ENCODE peak calls at places on chromosomes 11 and 22, in four cellular contexts. One of them, this sample, is unnamed.

GRCh38 chr11:73759520-73760065 is 1.3 kb downstream of the RAB6A start:
- DNase-seq in erythroblast: peak; percentile 52
- DNase-seq in NCI-H345: no peak
- DNase-seq in IMR-90: peak; percentile 23
- DNase-seq in this sample: peak; percentile 46

GRCh38 chr11:117807482-117808272 is 10.7 kb upstream of the DSCAML1 start:
- DNase-seq in erythroblast: peak; percentile 75
- DNase-seq in NCI-H345: peak; percentile 71
- DNase-seq in IMR-90: peak; percentile 51
- DNase-seq in this sample: peak; percentile 75

GRCh38 chr11:106241601-106242257 is 164.3 kb downstream of the AASDHPPT start:
- DNase-seq in erythroblast: no peak
- DNase-seq in NCI-H345: no peak
- DNase-seq in IMR-90: no peak
- DNase-seq in this sample: no peak

GRCh38 chr11:65414776-65415498 is 7.7 kb upstream of the NEAT1 start:
- DNase-seq in erythroblast: no peak
- DNase-seq in NCI-H345: no peak
- DNase-seq in IMR-90: peak; percentile 39
- DNase-seq in this sample: no peak

GRCh38 chr11:9982796-9983579 is 311.0 kb downstream of the SBF2 start:
- DNase-seq in erythroblast: no peak
- DNase-seq in NCI-H345: no peak
- DNase-seq in IMR-90: peak; percentile 40
- DNase-seq in this sample: peak; percentile 61

GRCh38 chr22:25027959-25028840 is 75.7 kb downstream of the KIAA1671 start:
- DNase-seq in erythroblast: no peak
- DNase-seq in NCI-H345: no peak
- DNase-seq in IMR-90: no peak
- DNase-seq in this sample: no peak

GRCh38 chr22:19799322-19800190 is 39.0 kb downstream of the TBX1 start:
- DNase-seq in erythroblast: no peak
- DNase-seq in NCI-H345: no peak
- DNase-seq in IMR-90: peak; percentile 92
- DNase-seq in this sample: no peak

GRCh38 chr11:95283653-95284052 is 52.7 kb upstream of the SESN3 start:
- DNase-seq in erythroblast: no peak
- DNase-seq in NCI-H345: no peak
- DNase-seq in IMR-90: no peak
- DNase-seq in this sample: no peak

GRCh38 chr11:45852712-45853101 is 5.4 kb downstream of the CRY2 start:
- DNase-seq in erythroblast: no peak
- DNase-seq in NCI-H345: no peak
- DNase-seq in IMR-90: no peak
- DNase-seq in this sample: no peak

GRCh38 chr22:42342426-42343135 is 72.1 kb upstream of the TCF20 start:
- DNase-seq in erythroblast: no peak
- DNase-seq in NCI-H345: no peak
- DNase-seq in IMR-90: no peak
- DNase-seq in this sample: peak; percentile 67

GRCh38 chr22:48955351-48956311 is 872.0 kb downstream of the BRD1 start:
- DNase-seq in erythroblast: no peak
- DNase-seq in NCI-H345: no peak
- DNase-seq in IMR-90: no peak
- DNase-seq in this sample: no peak

GRCh38 chr11:60795291-60795690 is 10.2 kb downstream of the MS4A10 start:
- DNase-seq in erythroblast: no peak
- DNase-seq in NCI-H345: no peak
- DNase-seq in IMR-90: no peak
- DNase-seq in this sample: no peak

GRCh38 chr11:111334495-111335123 is 36.3 kb downstream of the POU2AF3 start:
- DNase-seq in erythroblast: no peak
- DNase-seq in NCI-H345: peak; percentile 97
- DNase-seq in IMR-90: no peak
- DNase-seq in this sample: peak; percentile 100

GRCh38 chr22:20666560-20666959 is 107.4 kb upstream of the SERPIND1 start:
- DNase-seq in erythroblast: no peak
- DNase-seq in NCI-H345: no peak
- DNase-seq in IMR-90: no peak
- DNase-seq in this sample: no peak

GRCh38 chr11:64675417-64676252 is 47.4 kb downstream of the NRXN2 start:
- DNase-seq in erythroblast: no peak
- DNase-seq in NCI-H345: peak; percentile 18
- DNase-seq in IMR-90: peak; percentile 82
- DNase-seq in this sample: peak; percentile 77

GRCh38 chr11:116786966-116787365 is 857 bp downstream of the ZPR1 start:
- DNase-seq in erythroblast: peak; percentile 31
- DNase-seq in NCI-H345: no peak
- DNase-seq in IMR-90: no peak
- DNase-seq in this sample: no peak

GRCh38 chr11:126370016-126370415 is 14.5 kb downstream of the ST3GAL4 start:
- DNase-seq in erythroblast: no peak
- DNase-seq in NCI-H345: no peak
- DNase-seq in IMR-90: no peak
- DNase-seq in this sample: no peak

GRCh38 chr22:37472418-37473006 is 13.7 kb downstream of the MFNG start:
- DNase-seq in erythroblast: peak; percentile 26
- DNase-seq in NCI-H345: no peak
- DNase-seq in IMR-90: peak; percentile 28
- DNase-seq in this sample: peak; percentile 58

GRCh38 chr22:17785185-17786184 is 11.2 kb upstream of the BID start:
- DNase-seq in erythroblast: peak; percentile 78
- DNase-seq in NCI-H345: peak; percentile 1
- DNase-seq in IMR-90: no peak
- DNase-seq in this sample: peak; percentile 60

GRCh38 chr11:63668396-63668795 is 2.8 kb downstream of the ATL3 start:
- DNase-seq in erythroblast: no peak
- DNase-seq in NCI-H345: no peak
- DNase-seq in IMR-90: no peak
- DNase-seq in this sample: no peak

GRCh38 chr11:82927264-82927880 is 25.8 kb downstream of the DDIAS start:
- DNase-seq in erythroblast: peak; percentile 75
- DNase-seq in NCI-H345: peak; percentile 52
- DNase-seq in IMR-90: peak; percentile 64
- DNase-seq in this sample: peak; percentile 77

GRCh38 chr11:84673753-84674152 is 953.4 kb downstream of the DLG2 start:
- DNase-seq in erythroblast: no peak
- DNase-seq in NCI-H345: peak; percentile 82
- DNase-seq in IMR-90: no peak
- DNase-seq in this sample: peak; percentile 61

GRCh38 chr11:107561688-107562087 is 3.8 kb downstream of the ALKBH8 start:
- DNase-seq in erythroblast: no peak
- DNase-seq in NCI-H345: no peak
- DNase-seq in IMR-90: peak; percentile 34
- DNase-seq in this sample: no peak

GRCh38 chr11:34030386-34030785 is 21.1 kb upstream of the CAPRIN1 start:
- DNase-seq in erythroblast: no peak
- DNase-seq in NCI-H345: no peak
- DNase-seq in IMR-90: no peak
- DNase-seq in this sample: peak; percentile 14

GRCh38 chr22:28222066-28222465 is 303.0 kb upstream of the PITPNB start:
- DNase-seq in erythroblast: no peak
- DNase-seq in NCI-H345: no peak
- DNase-seq in IMR-90: peak; percentile 41
- DNase-seq in this sample: peak; percentile 52

GRCh38 chr11:44752262-44752661 is 25.5 kb downstream of the TSPAN18 start:
- DNase-seq in erythroblast: no peak
- DNase-seq in NCI-H345: no peak
- DNase-seq in IMR-90: no peak
- DNase-seq in this sample: no peak

GRCh38 chr11:113562981-113563461 is 87.8 kb upstream of the DRD2 start:
- DNase-seq in erythroblast: no peak
- DNase-seq in NCI-H345: no peak
- DNase-seq in IMR-90: no peak
- DNase-seq in this sample: no peak

GRCh38 chr11:63534895-63535461 is 1.6 kb upstream of the PLAAT4 start:
- DNase-seq in erythroblast: no peak
- DNase-seq in NCI-H345: no peak
- DNase-seq in IMR-90: no peak
- DNase-seq in this sample: no peak